ENCODE peak calls at places on chromosome 19, in nine cellular contexts. F, U, G, J, E, Y, K, M and V are unnamed samples.

GRCh38 chr19:41175825-41176734 is 16.9 kb upstream of the CYP2S1 start:
- DNase-seq in F (peak), U (no peak), G (peak), J (no peak), E (peak), Y (no peak), K (peak), M (peak), V (peak)

GRCh38 chr19:39110263-39110967 is 15.2 kb upstream of the PAK4 start:
- DNase-seq in F (peak), U (peak), G (no peak), J (peak), E (peak), Y (peak), K (peak), M (no peak), V (no peak)

GRCh38 chr19:9885077-9885552 is 50.0 kb downstream of the PIN1 start:
- DNase-seq in F (peak), U (no peak), G (no peak), J (no peak), E (no peak), Y (no peak), K (peak), M (no peak), V (peak)

GRCh38 chr19:3949997-3950859 is 17.4 kb downstream of the NMRK2 start:
- DNase-seq in F (no peak), U (no peak), G (no peak), J (no peak), E (no peak), Y (no peak), K (no peak), M (no peak), V (no peak)

GRCh38 chr19:10290439-10290875 is 705 bp downstream of the ICAM5 start:
- DNase-seq in F (no peak), U (no peak), G (no peak), J (no peak), E (peak), Y (no peak), K (no peak), M (no peak), V (no peak)

GRCh38 chr19:18014197-18014596 is 6.2 kb downstream of the ARRDC2 start:
- DNase-seq in F (no peak), U (no peak), G (no peak), J (no peak), E (no peak), Y (no peak), K (peak), M (no peak), V (no peak)

GRCh38 chr19:58538257-58539168 is 5.4 kb upstream of the TRIM28 start:
- DNase-seq in F (peak), U (no peak), G (no peak), J (no peak), E (no peak), Y (peak), K (no peak), M (no peak), V (no peak)

GRCh38 chr19:44072543-44073401 is 813 bp downstream of the ZNF284 start:
- DNase-seq in F (no peak), U (no peak), G (no peak), J (no peak), E (peak), Y (no peak), K (peak), M (no peak), V (peak)

GRCh38 chr19:32822916-32823746 is 46.4 kb downstream of the SLC7A9 start:
- DNase-seq in F (no peak), U (no peak), G (no peak), J (no peak), E (no peak), Y (no peak), K (no peak), M (no peak), V (no peak)

GRCh38 chr19:1264801-1265610 is 4.1 kb upstream of the CIRBP start:
- DNase-seq in F (peak), U (no peak), G (no peak), J (peak), E (peak), Y (no peak), K (peak), M (no peak), V (peak)

GRCh38 chr19:40411958-40412499 is 1.1 kb downstream of the PRX start:
- DNase-seq in F (no peak), U (no peak), G (no peak), J (no peak), E (no peak), Y (no peak), K (no peak), M (no peak), V (no peak)

GRCh38 chr19:6062961-6063575 is 47.2 kb downstream of the RFX2 start:
- DNase-seq in F (no peak), U (no peak), G (no peak), J (peak), E (no peak), Y (no peak), K (no peak), M (no peak), V (no peak)

GRCh38 chr19:4775627-4776152 is 15.8 kb upstream of the FEM1A start:
- DNase-seq in F (no peak), U (no peak), G (no peak), J (no peak), E (no peak), Y (no peak), K (no peak), M (no peak), V (no peak)

GRCh38 chr19:8423821-8424223 is 10.7 kb downstream of the MARCHF2 start:
- DNase-seq in F (peak), U (no peak), G (peak), J (peak), E (peak), Y (no peak), K (peak), M (peak), V (peak)

GRCh38 chr19:5703819-5704818 is 14.0 kb downstream of the RPL36 start:
- DNase-seq in F (no peak), U (no peak), G (no peak), J (no peak), E (no peak), Y (no peak), K (no peak), M (no peak), V (no peak)

GRCh38 chr19:47013041-47013517 is 6.6 kb upstream of the NPAS1 start:
- DNase-seq in F (peak), U (peak), G (peak), J (peak), E (peak), Y (peak), K (peak), M (peak), V (peak)

GRCh38 chr19:343451-343931 is 1.1 kb downstream of the MIER2 start:
- DNase-seq in F (no peak), U (no peak), G (no peak), J (peak), E (no peak), Y (no peak), K (peak), M (no peak), V (no peak)

GRCh38 chr19:17529239-17530158 is 18.1 kb downstream of the PGLS start:
- DNase-seq in F (no peak), U (no peak), G (no peak), J (no peak), E (no peak), Y (no peak), K (no peak), M (no peak), V (no peak)

GRCh38 chr19:2290441-2291184 is 8.6 kb upstream of the PEAK3 start:
- DNase-seq in F (no peak), U (peak), G (no peak), J (no peak), E (no peak), Y (no peak), K (no peak), M (no peak), V (no peak)

GRCh38 chr19:48362716-48363499 is 832 bp downstream of the TMEM143 start:
- DNase-seq in F (peak), U (peak), G (peak), J (peak), E (peak), Y (peak), K (peak), M (peak), V (peak)